ENCODE peak calls at places on chromosomes 13 and 19, in five cellular contexts. Q, G, A, U and F are unnamed samples.

GRCh38 chr13:101747039-101747438 is 294.6 kb downstream of the ITGBL1 start:
- DNase-seq in Q (no peak), G (no peak), A (no peak), U (no peak), F (no peak)

GRCh38 chr13:112522578-112522977 is 65.4 kb downstream of the TUBGCP3 start:
- DNase-seq in Q (no peak), G (no peak), A (no peak), U (no peak), F (no peak)

GRCh38 chr13:34347784-34348573 is 530.0 kb downstream of the RFC3 start:
- DNase-seq in Q (no peak), G (no peak), A (no peak), U (no peak), F (peak)

GRCh38 chr13:112775791-112776279 is 86.0 kb downstream of the ATP11A start:
- DNase-seq in Q (peak), G (no peak), A (peak), U (no peak), F (no peak)

GRCh38 chr13:24218977-24219376 is 58.5 kb downstream of the SPATA13 start:
- DNase-seq in Q (no peak), G (no peak), A (no peak), U (no peak), F (peak)

GRCh38 chr19:8635422-8635821 is 5.0 kb downstream of the NFILZ start:
- DNase-seq in Q (no peak), G (no peak), A (no peak), U (no peak), F (no peak)

GRCh38 chr19:13460045-13460444 is 46.2 kb downstream of the CACNA1A start:
- DNase-seq in Q (no peak), G (no peak), A (peak), U (no peak), F (no peak)

GRCh38 chr13:106385669-106386068 is 149.8 kb downstream of the EFNB2 start:
- DNase-seq in Q (no peak), G (no peak), A (no peak), U (no peak), F (no peak)

GRCh38 chr19:45632468-45633196 is 6.6 kb downstream of the EML2 start:
- DNase-seq in Q (peak), G (peak), A (peak), U (peak), F (peak)

GRCh38 chr13:59269476-59269875 is 894.3 kb downstream of the DIAPH3 start:
- DNase-seq in Q (no peak), G (no peak), A (no peak), U (no peak), F (no peak)

GRCh38 chr13:42847891-42848663 is 66.7 kb downstream of the FAM216B start:
- DNase-seq in Q (no peak), G (no peak), A (no peak), U (no peak), F (no peak)

GRCh38 chr13:47120284-47120683 is 223.4 kb upstream of the HTR2A start:
- DNase-seq in Q (no peak), G (no peak), A (no peak), U (no peak), F (no peak)

GRCh38 chr13:51612867-51613266 is 28.6 kb downstream of the WDFY2 start:
- DNase-seq in Q (no peak), G (no peak), A (no peak), U (no peak), F (no peak)

GRCh38 chr13:29471551-29471950 is 123.9 kb downstream of the SLC7A1 start:
- DNase-seq in Q (no peak), G (no peak), A (no peak), U (no peak), F (no peak)

GRCh38 chr19:35641515-35642151 is at the start of gene ETV2:
- DNase-seq in Q (no peak), G (no peak), A (peak), U (peak), F (no peak)

GRCh38 chr13:42497798-42498197 is 76.2 kb upstream of the TNFSF11 start:
- DNase-seq in Q (no peak), G (no peak), A (no peak), U (no peak), F (no peak)

GRCh38 chr13:34334984-34335661 is 517.2 kb downstream of the RFC3 start:
- DNase-seq in Q (no peak), G (peak), A (no peak), U (no peak), F (no peak)

GRCh38 chr19:40549007-40549708 is 27.5 kb upstream of the SHKBP1 start:
- DNase-seq in Q (peak), G (peak), A (peak), U (peak), F (peak)

GRCh38 chr19:5665781-5666513 is 14.4 kb downstream of the MICOS13 start:
- DNase-seq in Q (peak), G (no peak), A (no peak), U (no peak), F (no peak)

GRCh38 chr13:106417467-106418110 is 117.9 kb downstream of the EFNB2 start:
- DNase-seq in Q (no peak), G (no peak), A (no peak), U (no peak), F (peak)

GRCh38 chr13:41463823-41464602 is 6.7 kb downstream of the RGCC start:
- DNase-seq in Q (no peak), G (no peak), A (no peak), U (peak), F (no peak)

GRCh38 chr13:102033719-102034446 is 368.0 kb downstream of the FGF14 start:
- DNase-seq in Q (no peak), G (no peak), A (no peak), U (no peak), F (no peak)

GRCh38 chr13:45280751-45281634 is 60.0 kb downstream of the TPT1 start:
- DNase-seq in Q (peak), G (peak), A (peak), U (peak), F (peak)

GRCh38 chr19:39449116-39449797 is 3.9 kb downstream of the SUPT5H start:
- DNase-seq in Q (no peak), G (no peak), A (no peak), U (no peak), F (no peak)

GRCh38 chr13:36193151-36193855 is 21.1 kb downstream of the SOHLH2 start:
- DNase-seq in Q (no peak), G (no peak), A (no peak), U (no peak), F (no peak)

GRCh38 chr13:47038196-47038595 is 141.3 kb upstream of the HTR2A start:
- DNase-seq in Q (no peak), G (no peak), A (no peak), U (no peak), F (no peak)